ENCODE peak calls at places on chromosomes 1 and 21, in seven cellular contexts. Y is heart right ventricle, C is cardiac fibroblast, F is B cell, A is epithelial cell of esophagus, K is thoracic aorta, X is fibroblast of lung. Q is an unnamed sample.
A peak's percentile ranks its signal among the peaks of the same experiment; 100 is the strongest.

GRCh38 chr1:29542476-29543015 is 306.2 kb downstream of the PTPRU start:
- DNase-seq in F (no peak), K (no peak), X (no peak), A (no peak), Y (no peak), C (no peak), Q (no peak)

GRCh38 chr1:115910231-115910630 is 66.1 kb upstream of the SLC22A15 start:
- DNase-seq in K (no peak), X (no peak), F (no peak), A (no peak), Y (no peak), C (no peak), Q (no peak)

GRCh38 chr1:1254667-1254998 is 8.1 kb upstream of the C1QTNF12 start:
- DNase-seq in K (no peak), X (no peak), Y (no peak), C (no peak), F (no peak), A (no peak), Q (no peak)

GRCh38 chr1:82160903-82161302 is 360.2 kb downstream of the ADGRL2 start:
- DNase-seq in F (no peak), C (no peak), A (no peak), K (no peak), X (no peak), Y (no peak), Q (no peak)

GRCh38 chr1:147539122-147539575 is 2.2 kb upstream of the BCL9 start:
- DNase-seq in K (no peak), Y (no peak), C (peak; percentile 96), X (peak; percentile 98), A (peak; percentile 70), F (no peak), Q (no peak)

GRCh38 chr1:245000872-245001188 is 136.5 kb upstream of the HNRNPU start:
- DNase-seq in Y (no peak), A (no peak), C (no peak), F (no peak), K (no peak), X (no peak), Q (no peak)

GRCh38 chr1:64296459-64296858 is 93.0 kb downstream of the UBE2U start:
- DNase-seq in K (no peak), F (no peak), X (no peak), C (no peak), A (no peak), Y (no peak), Q (no peak)

GRCh38 chr21:17726047-17726446 is 93.1 kb downstream of the C21orf91 start:
- DNase-seq in A (peak; percentile 31), K (no peak), Y (no peak), C (peak; percentile 5), X (no peak), F (no peak), Q (no peak)

GRCh38 chr1:16249838-16250241 is 12.9 kb upstream of the CPLANE2 start:
- DNase-seq in F (no peak), Y (no peak), K (peak; percentile 31), C (peak; percentile 88), A (no peak), X (peak; percentile 96), Q (no peak)

GRCh38 chr1:16145988-16146887 is 9.6 kb downstream of the EPHA2 start:
- DNase-seq in K (no peak), A (peak; percentile 79), F (no peak), X (peak; percentile 78), Y (peak; percentile 84), C (peak; percentile 92), Q (no peak)

GRCh38 chr1:204931313-204931712 is 60.7 kb downstream of the NFASC start:
- DNase-seq in Y (no peak), F (no peak), C (no peak), A (no peak), K (no peak), X (no peak), Q (no peak)

GRCh38 chr21:31414601-31415000 is 70.5 kb upstream of the TIAM1 start:
- DNase-seq in X (no peak), C (no peak), F (no peak), Y (no peak), K (no peak), A (no peak), Q (no peak)

GRCh38 chr1:33763406-33763805 is 100.5 kb upstream of the HMGB4 start:
- DNase-seq in F (no peak), C (peak; percentile 35), Y (no peak), K (no peak), X (no peak), A (peak; percentile 47), Q (no peak)

GRCh38 chr1:24361811-24362210 is 42.7 kb downstream of the GRHL3 start:
- DNase-seq in Y (no peak), C (no peak), F (no peak), A (no peak), K (no peak), X (no peak), Q (no peak)

GRCh38 chr1:169487153-169487552 is 1.4 kb upstream of the SLC19A2 start:
- DNase-seq in K (no peak), Y (no peak), C (no peak), F (no peak), X (no peak), A (no peak), Q (no peak)

GRCh38 chr21:15301736-15302135 is 236.9 kb upstream of the NRIP1 start:
- DNase-seq in Y (no peak), X (no peak), K (no peak), C (peak; percentile 78), A (peak; percentile 22), F (no peak), Q (no peak)

DNA sequence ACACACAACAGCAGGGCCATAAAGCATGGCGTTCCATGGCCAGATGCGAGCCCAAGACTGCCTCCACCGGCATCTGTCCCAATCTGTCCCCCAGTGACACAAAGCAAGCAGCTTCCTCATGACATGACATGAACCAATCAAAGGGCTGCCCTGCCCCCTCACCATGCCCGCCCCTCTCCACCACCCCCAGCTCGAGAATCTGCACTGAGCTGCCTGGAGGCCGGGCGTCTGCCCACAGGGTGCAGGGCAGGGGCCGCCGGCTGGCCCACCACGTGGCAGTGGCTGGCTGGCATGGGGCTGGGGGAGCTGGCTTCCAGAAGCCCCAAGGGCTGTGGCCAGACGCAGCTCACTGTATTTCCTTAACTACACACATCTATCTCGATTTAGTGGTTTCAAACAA is 27.8 kb downstream of the WNT9A start:
- DNase-seq in Y (no peak), A (no peak), X (no peak), K (no peak), F (no peak), C (no peak), Q (no peak)
- TF ChIP-seq CTCF in Y (no peak), A (no peak), X (no peak), K (no peak), F (no peak), C (no peak), Q (no peak)

GRCh38 chr1:11576109-11576875 is 77.9 kb downstream of the FBXO2 start:
- DNase-seq in Y (no peak), C (no peak), F (no peak), K (no peak), A (no peak), X (no peak), Q (no peak)
- TF ChIP-seq CTCF in Y (no peak), C (no peak), F (no peak), K (no peak), A (no peak), X (no peak), Q (no peak)

DNA sequence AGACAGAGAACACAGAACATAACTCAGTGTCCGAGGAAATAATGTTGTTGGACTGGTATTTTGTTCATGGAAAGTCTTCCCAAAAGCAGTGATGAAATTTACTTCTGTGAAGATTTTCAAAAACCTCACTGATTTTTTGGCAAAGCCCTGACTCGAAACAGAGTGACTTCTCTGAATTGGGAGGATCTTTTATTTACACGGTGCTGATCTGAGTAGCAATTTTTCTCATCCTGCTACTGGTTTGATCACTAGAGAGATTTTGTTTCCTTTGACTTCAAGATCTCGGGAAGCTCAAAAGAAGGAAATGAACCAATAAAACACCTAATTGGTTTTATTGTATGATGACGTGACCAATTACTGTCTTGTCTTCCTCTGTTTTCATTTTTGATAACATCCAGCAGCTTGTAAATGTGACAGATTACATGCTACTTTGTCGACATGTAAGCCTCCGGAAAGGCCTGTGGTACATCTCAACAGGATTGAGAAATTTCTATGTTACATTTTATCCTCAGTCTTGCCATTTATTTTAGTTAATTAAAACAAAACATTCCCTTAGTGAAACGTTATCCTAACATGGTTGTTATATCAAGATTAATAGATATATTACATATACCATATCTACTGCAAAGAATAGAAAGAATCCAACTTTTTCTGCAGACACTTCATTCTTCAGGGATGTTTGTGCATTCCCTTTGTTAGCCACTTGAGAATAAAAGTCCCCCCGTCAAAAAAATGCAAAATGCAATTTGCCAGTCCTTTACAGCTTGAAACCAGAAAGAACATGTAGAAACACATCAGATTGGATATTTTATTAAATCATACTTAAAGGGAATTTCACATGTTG is 42.8 kb upstream of the IFI44L start:
- DNase-seq in C (peak; percentile 37), F (no peak), K (no peak), X (peak; percentile 27), A (no peak), Y (no peak), Q (no peak)
- TF ChIP-seq CTCF in C (no peak), F (no peak), K (no peak), X (no peak), A (no peak), Y (no peak), Q (no peak)

GRCh38 chr1:18684306-18684705 is 53.7 kb downstream of the PAX7 start:
- DNase-seq in Y (no peak), F (no peak), C (no peak), K (no peak), A (no peak), X (no peak), Q (no peak)

GRCh38 chr1:18676431-18676830 is 45.8 kb downstream of the PAX7 start:
- DNase-seq in Y (no peak), X (no peak), F (no peak), A (no peak), K (no peak), C (no peak), Q (no peak)

GRCh38 chr1:18682375-18682774 is 51.7 kb downstream of the PAX7 start:
- DNase-seq in K (no peak), C (no peak), X (no peak), F (no peak), A (no peak), Y (no peak), Q (no peak)

GRCh38 chr1:18686540-18686939 is 55.9 kb downstream of the PAX7 start:
- DNase-seq in K (no peak), A (no peak), X (no peak), F (no peak), Y (no peak), C (no peak), Q (no peak)

DNA sequence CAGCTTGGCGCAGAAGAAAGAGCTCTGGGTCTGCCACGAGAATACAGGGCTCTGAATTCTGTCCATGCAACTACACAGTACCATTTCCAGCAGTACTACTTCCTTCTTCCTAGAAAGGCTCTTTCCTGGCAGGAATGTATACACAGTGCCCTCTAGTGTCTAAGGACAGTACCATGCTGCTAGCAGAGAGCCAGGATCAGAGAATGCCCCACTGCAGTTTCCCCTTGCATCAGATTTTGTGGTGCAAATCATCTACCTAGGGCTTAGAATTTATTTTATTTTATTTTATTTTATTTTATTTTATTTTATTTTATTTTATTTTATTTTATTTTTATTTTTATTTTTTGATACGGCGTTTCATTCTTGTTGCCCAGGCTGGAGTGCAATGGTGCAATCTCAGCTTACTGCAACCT is 50.8 kb downstream of the PAX7 start:
- DNase-seq in F (no peak), A (peak; percentile 60), K (no peak), C (peak; percentile 39), X (no peak), Y (no peak), Q (no peak)
- TF ChIP-seq CTCF in F (no peak), A (peak; percentile 86), K (peak; percentile 23), C (peak; percentile 68), X (no peak), Y (peak; percentile 36), Q (peak; percentile 74)